ENCODE peak calls at places on chromosomes 7 and 10, in seven cellular contexts. One of them, this sample, is unnamed.

GRCh38 chr10:70903262-70903921 is 15.0 kb upstream of the PCBD1 start:
- DNase-seq in endothelial cell of umbilical vein: peak; percentile 56
- DNase-seq in body of pancreas: peak; percentile 67
- DNase-seq in spleen: peak; percentile 64
- DNase-seq in ovary: peak; percentile 64
- DNase-seq in esophagus squamous epithelium: no peak
- DNase-seq in HCT116: no peak
- DNase-seq in this sample: peak; percentile 57

GRCh38 chr7:151086802-151087246 is 549 bp downstream of the AGAP3 start:
- DNase-seq in endothelial cell of umbilical vein: no peak
- DNase-seq in HCT116: no peak
- DNase-seq in ovary: no peak
- DNase-seq in spleen: peak; percentile 88
- DNase-seq in body of pancreas: peak; percentile 49
- DNase-seq in esophagus squamous epithelium: no peak
- DNase-seq in this sample: no peak

GRCh38 chr10:119349341-119349740 is 142.0 kb downstream of the GRK5 start:
- DNase-seq in HCT116: no peak
- DNase-seq in esophagus squamous epithelium: no peak
- DNase-seq in endothelial cell of umbilical vein: no peak
- DNase-seq in spleen: no peak
- DNase-seq in body of pancreas: no peak
- DNase-seq in ovary: peak; percentile 45
- DNase-seq in this sample: no peak

GRCh38 chr10:68471586-68472408 is at the start of gene DNA2:
- DNase-seq in esophagus squamous epithelium: no peak
- DNase-seq in body of pancreas: peak; percentile 65
- DNase-seq in ovary: peak; percentile 64
- DNase-seq in HCT116: peak; percentile 53
- DNase-seq in endothelial cell of umbilical vein: peak; percentile 82
- DNase-seq in spleen: peak; percentile 90
- DNase-seq in this sample: peak; percentile 81

GRCh38 chr7:171912-172515 is 20.4 kb upstream of the FAM20C start:
- DNase-seq in ovary: no peak
- DNase-seq in endothelial cell of umbilical vein: no peak
- DNase-seq in HCT116: no peak
- DNase-seq in body of pancreas: no peak
- DNase-seq in esophagus squamous epithelium: no peak
- DNase-seq in spleen: no peak
- DNase-seq in this sample: peak; percentile 44

GRCh38 chr10:43210556-43210955 is 56.3 kb downstream of the RASGEF1A start:
- DNase-seq in ovary: peak; percentile 6
- DNase-seq in HCT116: no peak
- DNase-seq in esophagus squamous epithelium: no peak
- DNase-seq in spleen: peak; percentile 68
- DNase-seq in endothelial cell of umbilical vein: no peak
- DNase-seq in body of pancreas: no peak
- DNase-seq in this sample: no peak

GRCh38 chr10:6300106-6300783 is 97.5 kb downstream of the PFKFB3 start:
- DNase-seq in ovary: no peak
- DNase-seq in esophagus squamous epithelium: no peak
- DNase-seq in spleen: no peak
- DNase-seq in HCT116: no peak
- DNase-seq in body of pancreas: no peak
- DNase-seq in endothelial cell of umbilical vein: no peak
- DNase-seq in this sample: peak; percentile 36

GRCh38 chr7:1555813-1556540 is at the start of gene TMEM184A:
- DNase-seq in HCT116: peak; percentile 89
- DNase-seq in ovary: peak; percentile 23
- DNase-seq in spleen: no peak
- DNase-seq in esophagus squamous epithelium: no peak
- DNase-seq in body of pancreas: peak; percentile 95
- DNase-seq in endothelial cell of umbilical vein: no peak
- DNase-seq in this sample: peak; percentile 93

GRCh38 chr10:22315455-22316285 is 518 bp upstream of the COMMD3 start:
- DNase-seq in endothelial cell of umbilical vein: peak; percentile 53
- DNase-seq in body of pancreas: no peak
- DNase-seq in spleen: no peak
- DNase-seq in esophagus squamous epithelium: no peak
- DNase-seq in ovary: no peak
- DNase-seq in HCT116: no peak
- DNase-seq in this sample: no peak

GRCh38 chr10:87608756-87609155 is 50.9 kb upstream of the PAPSS2 start:
- DNase-seq in body of pancreas: no peak
- DNase-seq in spleen: no peak
- DNase-seq in esophagus squamous epithelium: no peak
- DNase-seq in HCT116: no peak
- DNase-seq in endothelial cell of umbilical vein: no peak
- DNase-seq in ovary: no peak
- DNase-seq in this sample: no peak

GRCh38 chr7:150356265-150356897 is 12.2 kb upstream of the REPIN1 start:
- DNase-seq in body of pancreas: no peak
- DNase-seq in spleen: no peak
- DNase-seq in esophagus squamous epithelium: no peak
- DNase-seq in endothelial cell of umbilical vein: peak; percentile 64
- DNase-seq in HCT116: peak; percentile 36
- DNase-seq in ovary: no peak
- DNase-seq in this sample: no peak

GRCh38 chr7:103795112-103795511 is 194.3 kb downstream of the RELN start:
- DNase-seq in endothelial cell of umbilical vein: no peak
- DNase-seq in HCT116: no peak
- DNase-seq in spleen: no peak
- DNase-seq in ovary: no peak
- DNase-seq in body of pancreas: no peak
- DNase-seq in esophagus squamous epithelium: no peak
- DNase-seq in this sample: no peak

GRCh38 chr10:130443236-130443635 is 307.0 kb downstream of the GLRX3 start:
- DNase-seq in ovary: no peak
- DNase-seq in body of pancreas: no peak
- DNase-seq in spleen: no peak
- DNase-seq in HCT116: no peak
- DNase-seq in esophagus squamous epithelium: no peak
- DNase-seq in endothelial cell of umbilical vein: no peak
- DNase-seq in this sample: no peak

GRCh38 chr10:116836087-116836486 is 13.2 kb upstream of the ENO4 start:
- DNase-seq in esophagus squamous epithelium: no peak
- DNase-seq in HCT116: no peak
- DNase-seq in spleen: no peak
- DNase-seq in body of pancreas: no peak
- DNase-seq in ovary: no peak
- DNase-seq in endothelial cell of umbilical vein: no peak
- DNase-seq in this sample: no peak

GRCh38 chr10:133276100-133276434 is 601 bp downstream of the ADAM8 start:
- DNase-seq in ovary: no peak
- DNase-seq in body of pancreas: no peak
- DNase-seq in spleen: no peak
- DNase-seq in esophagus squamous epithelium: no peak
- DNase-seq in endothelial cell of umbilical vein: no peak
- DNase-seq in HCT116: no peak
- DNase-seq in this sample: no peak

GRCh38 chr10:133277993-133278576 is 1.4 kb upstream of the ADAM8 start:
- DNase-seq in spleen: no peak
- DNase-seq in endothelial cell of umbilical vein: no peak
- DNase-seq in body of pancreas: no peak
- DNase-seq in esophagus squamous epithelium: no peak
- DNase-seq in ovary: no peak
- DNase-seq in HCT116: no peak
- DNase-seq in this sample: peak; percentile 49

GRCh38 chr10:133275683-133276092 is 980 bp downstream of the ADAM8 start:
- DNase-seq in esophagus squamous epithelium: no peak
- DNase-seq in endothelial cell of umbilical vein: no peak
- DNase-seq in HCT116: no peak
- DNase-seq in body of pancreas: no peak
- DNase-seq in spleen: no peak
- DNase-seq in ovary: no peak
- DNase-seq in this sample: peak; percentile 24

GRCh38 chr10:133277277-133277992 is 767 bp upstream of the ADAM8 start:
- DNase-seq in spleen: peak; percentile 89
- DNase-seq in HCT116: no peak
- DNase-seq in body of pancreas: no peak
- DNase-seq in esophagus squamous epithelium: no peak
- DNase-seq in ovary: no peak
- DNase-seq in endothelial cell of umbilical vein: no peak
- DNase-seq in this sample: peak; percentile 58

DNA sequence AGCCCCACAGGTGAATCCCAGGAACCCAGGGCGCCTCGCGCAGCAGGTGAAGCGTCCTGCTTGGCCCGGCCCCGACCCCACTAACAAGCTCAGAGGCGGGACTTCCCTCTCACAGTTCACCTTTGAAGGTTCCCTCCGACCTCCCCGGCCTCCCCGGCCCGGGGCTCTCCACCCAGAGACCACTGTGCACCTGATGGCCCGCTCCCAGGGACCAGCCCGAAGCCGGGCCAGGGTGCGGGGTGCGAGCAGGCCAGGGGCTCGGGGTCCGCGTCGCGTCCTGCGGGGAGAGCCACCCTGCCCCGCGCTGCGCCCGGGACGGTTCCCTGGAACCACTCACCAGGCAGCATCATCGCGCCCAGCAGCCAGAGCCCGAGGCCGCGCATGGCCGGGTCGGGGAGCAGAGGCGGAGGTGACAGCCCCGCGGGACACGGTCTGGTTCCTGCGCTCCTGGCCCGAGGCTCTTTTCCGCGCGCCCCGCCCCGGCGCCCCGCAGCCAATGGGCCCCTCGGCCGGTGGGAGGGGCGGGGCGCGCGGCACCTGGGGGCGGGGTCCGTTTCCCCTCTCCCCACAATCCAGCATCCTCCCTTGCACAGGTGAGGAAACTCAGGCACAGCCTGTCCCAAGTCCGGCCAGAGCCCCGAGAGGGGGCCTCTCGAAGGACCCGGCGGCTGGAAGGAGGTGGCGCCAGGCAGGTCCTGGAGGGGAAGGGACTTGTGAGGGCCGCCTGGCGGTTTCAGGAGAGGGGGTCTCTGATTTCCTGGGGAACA is at the start of gene ADAM8:
- DNase-seq in endothelial cell of umbilical vein: no peak
- DNase-seq in body of pancreas: no peak
- DNase-seq in ovary: no peak
- DNase-seq in spleen: peak; percentile 95
- DNase-seq in esophagus squamous epithelium: no peak
- DNase-seq in HCT116: no peak
- DNase-seq in this sample: peak; percentile 65
- H3K27ac ChIP-seq in endothelial cell of umbilical vein: no peak within 1 kb of the TSS
- H3K27ac ChIP-seq in body of pancreas: no peak within 1 kb of the TSS
- H3K27ac ChIP-seq in ovary: no peak within 1 kb of the TSS
- H3K27ac ChIP-seq in spleen: peak within 1 kb of the TSS; percentile 98
- H3K27ac ChIP-seq in esophagus squamous epithelium: peak within 1 kb of the TSS; percentile 71
- H3K27ac ChIP-seq in HCT116: no peak within 1 kb of the TSS
- H3K27ac ChIP-seq in this sample: peak within 1 kb of the TSS; percentile 51

GRCh38 chr10:99779335-99779734 is 3.1 kb upstream of the ABCC2 start:
- DNase-seq in esophagus squamous epithelium: no peak
- DNase-seq in spleen: no peak
- DNase-seq in HCT116: no peak
- DNase-seq in ovary: no peak
- DNase-seq in body of pancreas: no peak
- DNase-seq in endothelial cell of umbilical vein: peak; percentile 95
- DNase-seq in this sample: no peak
- TF ChIP-seq POLR2A in esophagus squamous epithelium: no peak
- TF ChIP-seq POLR2A in spleen: no peak
- TF ChIP-seq POLR2A in HCT116: no peak
- TF ChIP-seq POLR2A in ovary: no peak
- TF ChIP-seq POLR2A in body of pancreas: no peak
- TF ChIP-seq POLR2A in endothelial cell of umbilical vein: peak; percentile 41
- TF ChIP-seq POLR2A in this sample: no peak

DNA sequence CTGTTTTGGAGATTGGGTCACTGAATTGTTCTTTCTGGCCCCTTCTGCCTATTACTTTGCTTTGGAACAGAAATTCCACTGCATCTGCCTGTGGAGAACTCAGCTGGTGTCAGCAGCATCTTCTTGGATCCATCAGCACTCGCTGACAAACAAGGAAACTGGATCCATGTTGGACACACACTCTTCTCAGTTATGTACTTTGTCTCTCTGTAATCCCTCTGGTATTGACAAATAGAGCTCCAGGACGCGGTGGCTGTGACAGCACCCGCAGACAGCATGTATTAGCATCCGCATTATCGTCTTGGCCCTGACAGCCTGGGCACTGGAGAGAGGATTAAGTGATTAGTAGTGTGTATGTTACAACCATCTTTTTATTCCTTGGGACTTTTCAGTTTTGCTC is 73.0 kb upstream of the BMPER start:
- DNase-seq in endothelial cell of umbilical vein: no peak
- DNase-seq in ovary: no peak
- DNase-seq in esophagus squamous epithelium: no peak
- DNase-seq in spleen: no peak
- DNase-seq in HCT116: no peak
- DNase-seq in body of pancreas: no peak
- DNase-seq in this sample: no peak
- H3K4me3 ChIP-seq in endothelial cell of umbilical vein: no peak overlapping the region
- H3K4me3 ChIP-seq in ovary: no peak overlapping the region
- H3K4me3 ChIP-seq in esophagus squamous epithelium: no peak overlapping the region
- H3K4me3 ChIP-seq in spleen: no peak overlapping the region
- H3K4me3 ChIP-seq in HCT116: no peak overlapping the region
- H3K4me3 ChIP-seq in body of pancreas: no peak overlapping the region
- H3K4me3 ChIP-seq in this sample: no peak overlapping the region

DNA sequence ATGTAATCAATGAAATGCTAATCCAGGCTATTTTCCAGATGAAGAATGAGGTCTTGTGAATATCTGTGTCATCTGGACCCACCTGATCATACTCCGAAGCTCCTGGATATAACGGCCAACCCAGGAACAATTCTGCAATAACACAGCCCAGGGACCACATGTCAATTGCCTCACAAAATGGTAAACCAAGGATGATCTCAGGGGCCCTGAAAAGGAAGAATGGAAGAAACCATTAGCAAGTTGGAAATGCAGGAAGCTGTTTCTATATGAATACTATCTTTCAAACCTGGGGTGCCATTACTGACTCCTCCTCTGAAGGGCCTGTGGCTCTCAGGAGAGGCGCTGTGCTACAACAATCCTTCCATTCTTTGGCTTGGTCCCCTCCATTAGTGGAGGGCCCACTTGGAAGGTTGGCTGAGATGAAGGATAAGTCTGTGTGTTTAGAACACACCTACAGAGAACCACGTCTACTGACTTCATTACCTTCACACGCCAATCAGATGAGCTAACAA is 108.1 kb downstream of the CLEC2L start:
- DNase-seq in body of pancreas: no peak
- DNase-seq in ovary: no peak
- DNase-seq in esophagus squamous epithelium: no peak
- DNase-seq in spleen: no peak
- DNase-seq in HCT116: no peak
- DNase-seq in endothelial cell of umbilical vein: no peak
- DNase-seq in this sample: peak; percentile 3
- H3K27ac ChIP-seq in body of pancreas: no peak overlapping the region
- H3K27ac ChIP-seq in ovary: no peak overlapping the region
- H3K27ac ChIP-seq in esophagus squamous epithelium: no peak overlapping the region
- H3K27ac ChIP-seq in spleen: no peak overlapping the region
- H3K27ac ChIP-seq in HCT116: no peak overlapping the region
- H3K27ac ChIP-seq in endothelial cell of umbilical vein: no peak overlapping the region
- H3K27ac ChIP-seq in this sample: no peak overlapping the region

GRCh38 chr7:149261829-149262617 is at the start of gene ZNF783:
- DNase-seq in endothelial cell of umbilical vein: peak; percentile 85
- DNase-seq in ovary: peak; percentile 87
- DNase-seq in esophagus squamous epithelium: no peak
- DNase-seq in HCT116: peak; percentile 73
- DNase-seq in body of pancreas: peak; percentile 87
- DNase-seq in spleen: peak; percentile 98
- DNase-seq in this sample: peak; percentile 87
- TF ChIP-seq POLR2A in endothelial cell of umbilical vein: no peak
- TF ChIP-seq POLR2A in ovary: peak; percentile 28
- TF ChIP-seq POLR2A in esophagus squamous epithelium: no peak
- TF ChIP-seq POLR2A in HCT116: peak; percentile 68
- TF ChIP-seq POLR2A in body of pancreas: peak; percentile 61
- TF ChIP-seq POLR2A in spleen: no peak
- TF ChIP-seq POLR2A in this sample: peak; percentile 37

This sample was measured in right lobe of liver.